ENCODE peak calls at places on chromosomes 7 and 10, in eight cellular contexts. One of them, this sample, is unnamed.
A peak's percentile ranks its signal among the peaks of the same experiment; 100 is the strongest.

GRCh38 chr10:117166420-117167345 is 28.6 kb upstream of the VAX1 start:
- DNase-seq in vagina: no peak
- DNase-seq in CD8-positive, alpha-beta T cell: no peak
- DNase-seq in ovary: no peak
- DNase-seq in AG04450: no peak
- DNase-seq in cardiac muscle cell: no peak
- DNase-seq in sigmoid colon: no peak
- DNase-seq in IMR-90: no peak
- DNase-seq in this sample: no peak

GRCh38 chr7:47817922-47818321 is 130.3 kb downstream of the PKD1L1 start:
- DNase-seq in vagina: no peak
- DNase-seq in CD8-positive, alpha-beta T cell: no peak
- DNase-seq in ovary: no peak
- DNase-seq in AG04450: no peak
- DNase-seq in cardiac muscle cell: peak; percentile 22
- DNase-seq in sigmoid colon: no peak
- DNase-seq in IMR-90: no peak
- DNase-seq in this sample: no peak

GRCh38 chr10:77692782-77693181 is 55.2 kb upstream of the KCNMA1 start:
- DNase-seq in vagina: no peak
- DNase-seq in CD8-positive, alpha-beta T cell: no peak
- DNase-seq in ovary: no peak
- DNase-seq in AG04450: peak; percentile 63
- DNase-seq in cardiac muscle cell: peak; percentile 55
- DNase-seq in sigmoid colon: no peak
- DNase-seq in IMR-90: peak; percentile 68
- DNase-seq in this sample: no peak

GRCh38 chr10:80110986-80111385 is 21.5 kb upstream of the PLAC9 start:
- DNase-seq in vagina: no peak
- DNase-seq in CD8-positive, alpha-beta T cell: no peak
- DNase-seq in ovary: no peak
- DNase-seq in AG04450: no peak
- DNase-seq in cardiac muscle cell: peak; percentile 38
- DNase-seq in sigmoid colon: no peak
- DNase-seq in IMR-90: no peak
- DNase-seq in this sample: no peak

GRCh38 chr10:43230909-43231522 is 35.8 kb downstream of the RASGEF1A start:
- DNase-seq in vagina: no peak
- DNase-seq in CD8-positive, alpha-beta T cell: no peak
- DNase-seq in ovary: peak; percentile 14
- DNase-seq in AG04450: no peak
- DNase-seq in cardiac muscle cell: no peak
- DNase-seq in sigmoid colon: peak; percentile 52
- DNase-seq in IMR-90: no peak
- DNase-seq in this sample: peak; percentile 71

GRCh38 chr7:70306173-70306572 is 707.9 kb downstream of the AUTS2 start:
- DNase-seq in vagina: no peak
- DNase-seq in CD8-positive, alpha-beta T cell: no peak
- DNase-seq in ovary: no peak
- DNase-seq in AG04450: no peak
- DNase-seq in cardiac muscle cell: no peak
- DNase-seq in sigmoid colon: no peak
- DNase-seq in IMR-90: no peak
- DNase-seq in this sample: no peak

GRCh38 chr7:45064047-45064725 is 24.6 kb downstream of the NACAD start:
- DNase-seq in vagina: no peak
- DNase-seq in CD8-positive, alpha-beta T cell: no peak
- DNase-seq in ovary: no peak
- DNase-seq in AG04450: no peak
- DNase-seq in cardiac muscle cell: no peak
- DNase-seq in sigmoid colon: no peak
- DNase-seq in IMR-90: no peak
- DNase-seq in this sample: peak; percentile 36

GRCh38 chr7:8215648-8216047 is 46.3 kb downstream of the ICA1 start:
- DNase-seq in vagina: no peak
- DNase-seq in CD8-positive, alpha-beta T cell: no peak
- DNase-seq in ovary: no peak
- DNase-seq in AG04450: no peak
- DNase-seq in cardiac muscle cell: no peak
- DNase-seq in sigmoid colon: no peak
- DNase-seq in IMR-90: no peak
- DNase-seq in this sample: no peak

GRCh38 chr7:143901360-143901709 is 641 bp downstream of the TCAF1 start:
- DNase-seq in vagina: no peak
- DNase-seq in CD8-positive, alpha-beta T cell: no peak
- DNase-seq in ovary: peak; percentile 77
- DNase-seq in AG04450: no peak
- DNase-seq in cardiac muscle cell: peak; percentile 71
- DNase-seq in sigmoid colon: peak; percentile 78
- DNase-seq in IMR-90: peak; percentile 58
- DNase-seq in this sample: no peak

GRCh38 chr10:8444630-8445029 is 390.1 kb downstream of the GATA3 start:
- DNase-seq in vagina: no peak
- DNase-seq in CD8-positive, alpha-beta T cell: peak; percentile 59
- DNase-seq in ovary: no peak
- DNase-seq in AG04450: no peak
- DNase-seq in cardiac muscle cell: peak; percentile 54
- DNase-seq in sigmoid colon: no peak
- DNase-seq in IMR-90: no peak
- DNase-seq in this sample: no peak
- TF ChIP-seq CTCF in vagina: no peak
- TF ChIP-seq CTCF in CD8-positive, alpha-beta T cell: no peak
- TF ChIP-seq CTCF in ovary: no peak
- TF ChIP-seq CTCF in AG04450: no peak
- TF ChIP-seq CTCF in cardiac muscle cell: peak; percentile 49
- TF ChIP-seq CTCF in sigmoid colon: no peak
- TF ChIP-seq CTCF in IMR-90: peak; percentile 9
- TF ChIP-seq CTCF in this sample: no peak

GRCh38 chr7:18399624-18400235 is 95.8 kb upstream of the HDAC9 start:
- DNase-seq in vagina: no peak
- DNase-seq in CD8-positive, alpha-beta T cell: no peak
- DNase-seq in ovary: no peak
- DNase-seq in AG04450: no peak
- DNase-seq in cardiac muscle cell: no peak
- DNase-seq in sigmoid colon: no peak
- DNase-seq in IMR-90: peak; percentile 13
- DNase-seq in this sample: no peak

GRCh38 chr7:18400726-18401125 is 94.8 kb upstream of the HDAC9 start:
- DNase-seq in vagina: no peak
- DNase-seq in CD8-positive, alpha-beta T cell: no peak
- DNase-seq in ovary: no peak
- DNase-seq in AG04450: no peak
- DNase-seq in cardiac muscle cell: no peak
- DNase-seq in sigmoid colon: no peak
- DNase-seq in IMR-90: peak; percentile 58
- DNase-seq in this sample: no peak

GRCh38 chr7:18400281-18400680 is 95.3 kb upstream of the HDAC9 start:
- DNase-seq in vagina: no peak
- DNase-seq in CD8-positive, alpha-beta T cell: no peak
- DNase-seq in ovary: no peak
- DNase-seq in AG04450: no peak
- DNase-seq in cardiac muscle cell: no peak
- DNase-seq in sigmoid colon: no peak
- DNase-seq in IMR-90: no peak
- DNase-seq in this sample: no peak

GRCh38 chr7:18402488-18403183 is 92.9 kb upstream of the HDAC9 start:
- DNase-seq in vagina: no peak
- DNase-seq in CD8-positive, alpha-beta T cell: no peak
- DNase-seq in ovary: no peak
- DNase-seq in AG04450: peak; percentile 48
- DNase-seq in cardiac muscle cell: peak; percentile 59
- DNase-seq in sigmoid colon: no peak
- DNase-seq in IMR-90: peak; percentile 88
- DNase-seq in this sample: no peak

GRCh38 chr7:18401757-18402156 is 93.8 kb upstream of the HDAC9 start:
- DNase-seq in vagina: no peak
- DNase-seq in CD8-positive, alpha-beta T cell: no peak
- DNase-seq in ovary: no peak
- DNase-seq in AG04450: no peak
- DNase-seq in cardiac muscle cell: no peak
- DNase-seq in sigmoid colon: no peak
- DNase-seq in IMR-90: no peak
- DNase-seq in this sample: no peak
- H3K4me3 ChIP-seq in vagina: no peak overlapping the region
- H3K4me3 ChIP-seq in CD8-positive, alpha-beta T cell: no peak overlapping the region
- H3K4me3 ChIP-seq in ovary: no peak overlapping the region
- H3K4me3 ChIP-seq in AG04450: no peak overlapping the region
- H3K4me3 ChIP-seq in cardiac muscle cell: no peak overlapping the region
- H3K4me3 ChIP-seq in sigmoid colon: no peak overlapping the region
- H3K4me3 ChIP-seq in IMR-90: no peak overlapping the region
- H3K4me3 ChIP-seq in this sample: no peak overlapping the region

DNA sequence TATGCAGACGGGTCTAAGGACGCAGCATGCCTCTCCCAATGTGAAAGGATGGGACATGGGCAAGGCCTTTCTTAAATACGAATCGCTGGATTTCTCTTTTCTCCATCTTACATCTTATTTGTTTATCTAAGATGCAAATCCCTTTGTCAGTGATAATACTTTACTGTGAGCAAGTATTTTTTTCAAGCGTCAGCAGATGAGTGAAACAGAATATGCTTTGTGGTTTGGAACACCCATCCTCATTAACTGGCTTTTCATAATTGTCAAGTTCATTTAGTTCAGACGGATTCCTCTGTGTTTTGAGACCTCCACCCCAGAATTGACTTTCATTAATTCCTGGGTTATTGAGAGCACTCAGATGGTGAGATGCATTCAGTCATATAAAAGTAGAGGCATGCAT is 149.8 kb downstream of the NSUN6 start:
- DNase-seq in vagina: no peak
- DNase-seq in CD8-positive, alpha-beta T cell: no peak
- DNase-seq in ovary: no peak
- DNase-seq in AG04450: no peak
- DNase-seq in cardiac muscle cell: no peak
- DNase-seq in sigmoid colon: no peak
- DNase-seq in IMR-90: no peak
- DNase-seq in this sample: no peak
- H3K27ac ChIP-seq in vagina: no peak overlapping the region
- H3K27ac ChIP-seq in CD8-positive, alpha-beta T cell: no peak overlapping the region
- H3K27ac ChIP-seq in ovary: no peak overlapping the region
- H3K27ac ChIP-seq in AG04450: no peak overlapping the region
- H3K27ac ChIP-seq in cardiac muscle cell: no peak overlapping the region
- H3K27ac ChIP-seq in sigmoid colon: no peak overlapping the region
- H3K27ac ChIP-seq in IMR-90: no peak overlapping the region
- H3K27ac ChIP-seq in this sample: no peak overlapping the region

GRCh38 chr10:127649642-127650041 is 87.3 kb upstream of the FOXI2 start:
- DNase-seq in vagina: no peak
- DNase-seq in CD8-positive, alpha-beta T cell: no peak
- DNase-seq in ovary: no peak
- DNase-seq in AG04450: no peak
- DNase-seq in cardiac muscle cell: no peak
- DNase-seq in sigmoid colon: no peak
- DNase-seq in IMR-90: no peak
- DNase-seq in this sample: no peak
- TF ChIP-seq CTCF in vagina: no peak
- TF ChIP-seq CTCF in CD8-positive, alpha-beta T cell: no peak
- TF ChIP-seq CTCF in ovary: no peak
- TF ChIP-seq CTCF in AG04450: no peak
- TF ChIP-seq CTCF in cardiac muscle cell: no peak
- TF ChIP-seq CTCF in sigmoid colon: no peak
- TF ChIP-seq CTCF in IMR-90: no peak
- TF ChIP-seq CTCF in this sample: no peak

DNA sequence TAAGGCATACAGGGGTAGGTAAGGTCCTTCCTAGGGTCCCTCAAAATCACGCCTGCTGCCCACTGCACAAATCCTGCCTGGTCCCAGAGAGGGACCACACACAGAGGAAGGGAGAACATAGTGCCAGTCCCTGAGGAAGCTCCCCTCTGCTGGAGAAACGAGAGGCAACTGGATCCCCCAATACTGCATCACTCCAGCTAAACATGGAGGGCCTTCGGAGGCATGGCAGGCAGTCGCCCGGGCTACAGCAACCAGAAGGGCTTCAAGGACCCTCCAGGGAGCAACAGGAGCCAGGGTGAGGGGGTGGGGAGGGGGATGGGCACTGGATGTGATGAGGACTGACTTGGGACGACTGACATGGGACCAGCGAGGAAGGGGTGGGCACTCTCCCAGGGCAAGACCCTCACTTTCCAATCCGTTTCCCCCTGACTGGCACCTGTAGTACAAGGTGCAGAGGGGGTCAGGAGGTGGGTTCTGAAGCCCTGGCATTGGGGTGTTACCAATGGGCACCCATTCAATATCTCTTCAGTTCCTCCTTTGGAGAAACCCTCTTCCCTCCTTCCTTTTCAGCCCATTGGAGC is 21.7 kb downstream of the DDIT4 start:
- DNase-seq in vagina: no peak
- DNase-seq in CD8-positive, alpha-beta T cell: no peak
- DNase-seq in ovary: no peak
- DNase-seq in AG04450: no peak
- DNase-seq in cardiac muscle cell: no peak
- DNase-seq in sigmoid colon: no peak
- DNase-seq in IMR-90: no peak
- DNase-seq in this sample: no peak
- H3K4me3 ChIP-seq in vagina: no peak overlapping the region
- H3K4me3 ChIP-seq in CD8-positive, alpha-beta T cell: no peak overlapping the region
- H3K4me3 ChIP-seq in ovary: no peak overlapping the region
- H3K4me3 ChIP-seq in AG04450: no peak overlapping the region
- H3K4me3 ChIP-seq in cardiac muscle cell: no peak overlapping the region
- H3K4me3 ChIP-seq in sigmoid colon: no peak overlapping the region
- H3K4me3 ChIP-seq in IMR-90: no peak overlapping the region
- H3K4me3 ChIP-seq in this sample: no peak overlapping the region

GRCh38 chr7:129146237-129146979 is 1.9 kb downstream of the TSPAN33 start:
- DNase-seq in vagina: no peak
- DNase-seq in CD8-positive, alpha-beta T cell: no peak
- DNase-seq in ovary: no peak
- DNase-seq in AG04450: no peak
- DNase-seq in cardiac muscle cell: no peak
- DNase-seq in sigmoid colon: no peak
- DNase-seq in IMR-90: no peak
- DNase-seq in this sample: no peak
- H3K27ac ChIP-seq in vagina: no peak overlapping the region
- H3K27ac ChIP-seq in CD8-positive, alpha-beta T cell: no peak overlapping the region
- H3K27ac ChIP-seq in ovary: no peak overlapping the region
- H3K27ac ChIP-seq in AG04450: no peak overlapping the region
- H3K27ac ChIP-seq in cardiac muscle cell: no peak overlapping the region
- H3K27ac ChIP-seq in sigmoid colon: no peak overlapping the region
- H3K27ac ChIP-seq in IMR-90: no peak overlapping the region
- H3K27ac ChIP-seq in this sample: no peak overlapping the region

GRCh38 chr10:15069230-15069629 is 19.3 kb downstream of the ACBD7 start:
- DNase-seq in vagina: no peak
- DNase-seq in CD8-positive, alpha-beta T cell: no peak
- DNase-seq in ovary: no peak
- DNase-seq in AG04450: no peak
- DNase-seq in cardiac muscle cell: no peak
- DNase-seq in sigmoid colon: no peak
- DNase-seq in IMR-90: no peak
- DNase-seq in this sample: no peak
- TF ChIP-seq CTCF in vagina: no peak
- TF ChIP-seq CTCF in CD8-positive, alpha-beta T cell: no peak
- TF ChIP-seq CTCF in ovary: no peak
- TF ChIP-seq CTCF in AG04450: no peak
- TF ChIP-seq CTCF in cardiac muscle cell: no peak
- TF ChIP-seq CTCF in sigmoid colon: no peak
- TF ChIP-seq CTCF in IMR-90: no peak
- TF ChIP-seq CTCF in this sample: no peak

DNA sequence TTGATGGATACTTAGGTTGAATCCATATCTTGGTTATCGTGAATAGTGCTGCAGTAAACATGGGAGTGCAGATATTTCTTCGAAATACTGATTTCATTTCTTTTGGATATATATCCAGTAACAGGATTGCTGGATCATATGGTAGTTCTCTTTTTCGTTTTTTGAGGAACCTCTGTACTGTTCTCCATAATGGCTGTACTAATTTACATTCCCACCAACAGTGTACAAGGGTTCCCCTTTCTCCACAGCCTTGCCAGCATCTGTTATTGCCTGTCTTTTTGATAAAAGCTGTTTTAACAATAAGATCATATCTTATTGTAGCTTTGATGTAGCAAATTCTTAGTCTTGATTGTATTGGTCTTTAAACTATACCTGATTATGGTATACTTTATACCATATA is 45.3 kb downstream of the ZNRF2 start:
- DNase-seq in vagina: no peak
- DNase-seq in CD8-positive, alpha-beta T cell: no peak
- DNase-seq in ovary: no peak
- DNase-seq in AG04450: no peak
- DNase-seq in cardiac muscle cell: no peak
- DNase-seq in sigmoid colon: no peak
- DNase-seq in IMR-90: no peak
- DNase-seq in this sample: no peak
- H3K4me3 ChIP-seq in vagina: no peak overlapping the region
- H3K4me3 ChIP-seq in CD8-positive, alpha-beta T cell: no peak overlapping the region
- H3K4me3 ChIP-seq in ovary: no peak overlapping the region
- H3K4me3 ChIP-seq in AG04450: no peak overlapping the region
- H3K4me3 ChIP-seq in cardiac muscle cell: no peak overlapping the region
- H3K4me3 ChIP-seq in sigmoid colon: no peak overlapping the region
- H3K4me3 ChIP-seq in IMR-90: no peak overlapping the region
- H3K4me3 ChIP-seq in this sample: no peak overlapping the region